ENCODE peak calls at places on chromosomes 11 and 22, in four cellular contexts. W, M, E and T are unnamed samples.

GRCh38 chr11:75032550-75032935 is 43.8 kb downstream of the NEU3 start:
- DNase-seq in W (no peak), E (no peak), M (no peak), T (no peak)

GRCh38 chr22:18095101-18095805 is 15.4 kb upstream of the TUBA8 start:
- DNase-seq in E (no peak), M (no peak), W (no peak), T (no peak)

GRCh38 chr22:20652130-20652529 is 121.8 kb upstream of the SERPIND1 start:
- DNase-seq in W (no peak), M (no peak), E (no peak), T (no peak)

GRCh38 chr11:17460406-17460805 is 16.2 kb downstream of the ABCC8 start:
- DNase-seq in M (no peak), W (no peak), E (no peak), T (no peak)

GRCh38 chr22:24737582-24737981 is 36.9 kb downstream of the PIWIL3 start:
- DNase-seq in W (no peak), M (no peak), E (no peak), T (no peak)

GRCh38 chr11:92663539-92663938 is 305.9 kb upstream of the MTNR1B start:
- DNase-seq in M (no peak), E (no peak), W (no peak), T (no peak)

GRCh38 chr11:43578346-43579170 is 102.0 kb upstream of the HSD17B12 start:
- DNase-seq in E (no peak), W (no peak), M (no peak), T (no peak)

GRCh38 chr22:47165998-47166397 is 403.5 kb downstream of the TBC1D22A start:
- DNase-seq in M (no peak), W (no peak), E (no peak), T (peak)

GRCh38 chr22:25741692-25742626 is at the start of gene MYO18B:
- DNase-seq in W (no peak), E (no peak), M (no peak), T (peak)

GRCh38 chr11:95084509-95084908 is 5.1 kb upstream of the ENDOD1 start:
- DNase-seq in E (no peak), M (no peak), W (no peak), T (no peak)

GRCh38 chr11:14499178-14499559 is 442 bp downstream of the COPB1 start:
- DNase-seq in W (no peak), E (peak), M (no peak), T (no peak)

GRCh38 chr11:76861490-76861953 is 804 bp downstream of the ACER3 start:
- DNase-seq in M (no peak), E (peak), W (no peak), T (no peak)

GRCh38 chr22:38247713-38248112 is 25.1 kb downstream of the TMEM184B start:
- DNase-seq in M (no peak), W (no peak), E (no peak), T (no peak)

GRCh38 chr11:35852056-35852455 is 91.8 kb upstream of the LDLRAD3 start:
- DNase-seq in W (no peak), E (no peak), M (no peak), T (peak)

GRCh38 chr11:70082829-70083228 is 4.7 kb downstream of the ANO1 start:
- DNase-seq in E (no peak), M (no peak), W (no peak), T (no peak)

GRCh38 chr11:9562716-9563115 is 10.8 kb upstream of the WEE1 start:
- DNase-seq in W (no peak), M (no peak), E (no peak), T (no peak)

GRCh38 chr22:49992921-49993648 is 19.5 kb downstream of the IL17REL start:
- DNase-seq in W (peak), M (no peak), E (peak), T (no peak)

GRCh38 chr11:46278387-46279173 is 1.1 kb downstream of the CREB3L1 start:
- DNase-seq in W (no peak), M (no peak), E (peak), T (no peak)

GRCh38 chr11:86511086-86511551 is 136.4 kb downstream of the CCDC81 start:
- DNase-seq in W (no peak), M (no peak), E (no peak), T (no peak)

GRCh38 chr11:34972892-34973291 is 56.5 kb downstream of the PDHX start:
- DNase-seq in M (no peak), E (no peak), W (no peak), T (no peak)

GRCh38 chr11:69382131-69383128 is 88.5 kb downstream of the MYEOV start:
- DNase-seq in M (no peak), E (no peak), W (no peak), T (peak)

GRCh38 chr11:34468209-34468841 is 29.6 kb downstream of the CAT start:
- DNase-seq in M (peak), W (no peak), E (peak), T (no peak)

GRCh38 chr11:49208006-49208721 is at the start of gene FOLH1:
- DNase-seq in E (peak), M (peak), W (no peak), T (peak)

GRCh38 chr11:3136542-3137455 is 28.3 kb downstream of the OSBPL5 start:
- DNase-seq in M (no peak), W (no peak), E (no peak), T (no peak)

GRCh38 chr22:40855960-40856512 is 403 bp downstream of the ST13 start:
- DNase-seq in M (no peak), E (peak), W (peak), T (peak)

GRCh38 chr11:14413307-14414072 is 54.5 kb upstream of the RRAS2 start:
- DNase-seq in W (no peak), E (peak), M (peak), T (no peak)

GRCh38 chr11:32893947-32894827 is 1.6 kb downstream of the QSER1 start:
- DNase-seq in M (no peak), W (no peak), E (peak), T (no peak)

GRCh38 chr11:65430406-65431217 is 8.0 kb downstream of the NEAT1 start:
- DNase-seq in M (no peak), E (no peak), W (no peak), T (peak)

GRCh38 chr11:126257764-126258163 is 10.9 kb downstream of the SRPRA start:
- DNase-seq in M (no peak), W (no peak), E (no peak), T (no peak)

GRCh38 chr11:76185931-76186401 is 20.3 kb downstream of the WNT11 start:
- DNase-seq in W (no peak), E (no peak), M (no peak), T (peak)

GRCh38 chr22:35627267-35628041 is 10.3 kb upstream of the MB start:
- DNase-seq in M (peak), W (peak), E (peak), T (peak)

GRCh38 chr11:45806937-45807791 is 2.2 kb downstream of the SLC35C1 start:
- DNase-seq in E (no peak), W (peak), M (no peak), T (no peak)

GRCh38 chr11:115916596-115916995 is 412.4 kb upstream of the CADM1 start:
- DNase-seq in M (no peak), E (no peak), W (no peak), T (no peak)

GRCh38 chr22:48702573-48703264 is 1125.0 kb downstream of the BRD1 start:
- DNase-seq in E (peak), M (no peak), W (no peak), T (no peak)
- H3K4me3 ChIP-seq in E (no peak), M (no peak), W (no peak), T (no peak)

GRCh38 chr11:102914238-102915043 is 39.7 kb upstream of the MMP12 start:
- DNase-seq in W (no peak), M (peak), E (peak), T (no peak)
- H3K4me3 ChIP-seq in W (no peak), M (no peak), E (no peak), T (no peak)

GRCh38 chr11:82939456-82939855 is 37.9 kb downstream of the DDIAS start:
- DNase-seq in E (no peak), W (no peak), M (no peak), T (no peak)
- H3K4me3 ChIP-seq in E (no peak), W (no peak), M (no peak), T (no peak)

DNA sequence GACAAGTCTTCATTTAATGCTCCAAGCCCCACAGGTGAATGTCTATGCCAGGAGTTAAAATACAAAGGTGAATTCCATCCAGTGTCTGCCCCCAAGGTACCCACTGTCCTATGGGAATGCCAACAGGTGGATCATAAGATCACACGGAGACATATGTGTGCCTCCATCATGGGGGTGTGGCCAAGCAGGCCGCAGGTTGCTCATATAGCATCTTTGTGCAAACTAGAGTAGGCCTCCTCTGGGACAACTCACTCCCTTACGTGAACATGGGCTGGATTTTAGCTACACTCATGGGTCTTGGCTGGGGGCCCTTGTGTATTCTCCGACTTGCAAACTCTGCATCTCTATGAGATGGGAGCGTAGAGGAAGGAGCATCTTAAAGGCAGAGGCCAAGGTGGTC is 6.9 kb downstream of the NCF4 start:
- DNase-seq in M (no peak), W (no peak), E (no peak), T (no peak)
- H3K4me3 ChIP-seq in M (no peak), W (no peak), E (no peak), T (no peak)